ENCODE peak calls at places on chromosomes 5 and 9, in nine cellular contexts. K is Karpas-422, R is stomach, E is Peyer's patch, B is mammary epithelial cell, P is right atrium auricular region, D is HCT116, F is left ventricle myocardium inferior, A is mesendoderm. S is an unnamed sample.

GRCh38 chr5:60675286-60675685 is 24.7 kb downstream of the DEPDC1B start:
- DNase-seq in B (no peak), P (no peak), K (no peak), R (no peak), D (no peak), F (no peak), E (no peak), A (no peak), S (no peak)

GRCh38 chr9:136553581-136553980 is 7.7 kb upstream of the NOTCH1 start:
- DNase-seq in B (no peak), K (no peak), E (no peak), R (no peak), F (no peak), A (no peak), D (no peak), P (no peak), S (no peak)

GRCh38 chr5:62343428-62343827 is 37.4 kb downstream of the KIF2A start:
- DNase-seq in E (no peak), D (no peak), K (no peak), B (peak), R (no peak), P (no peak), F (no peak), A (no peak), S (no peak)

GRCh38 chr5:78929833-78930232 is 55.3 kb downstream of the ARSB start:
- DNase-seq in D (no peak), F (no peak), P (no peak), B (peak), K (no peak), E (no peak), A (no peak), R (no peak), S (no peak)

GRCh38 chr9:107612136-107612535 is 122.6 kb upstream of the KLF4 start:
- DNase-seq in D (no peak), P (peak), A (no peak), K (no peak), B (no peak), E (no peak), R (peak), F (peak), S (peak)

GRCh38 chr5:52491071-52491828 is 296.5 kb upstream of the ITGA1 start:
- DNase-seq in D (no peak), E (no peak), B (no peak), P (no peak), F (no peak), K (no peak), A (no peak), R (no peak), S (no peak)

GRCh38 chr5:14258840-14259239 is 115.7 kb downstream of the TRIO start:
- DNase-seq in P (no peak), E (no peak), D (no peak), R (no peak), A (peak), B (no peak), F (no peak), K (no peak), S (no peak)

GRCh38 chr5:160439205-160439600 is 17.5 kb downstream of the PTTG1 start:
- DNase-seq in K (peak), A (peak), P (peak), R (peak), F (peak), B (peak), D (peak), E (peak), S (peak)

GRCh38 chr5:31719988-31720387 is 81.1 kb downstream of the PDZD2 start:
- DNase-seq in A (no peak), P (no peak), R (no peak), K (no peak), E (no peak), F (no peak), B (no peak), D (no peak), S (no peak)

GRCh38 chr9:87551692-87552303 is 54.1 kb downstream of the DAPK1 start:
- DNase-seq in K (no peak), F (no peak), A (peak), R (no peak), B (no peak), P (no peak), D (no peak), E (no peak), S (no peak)

GRCh38 chr9:96612105-96612965 is 7.3 kb downstream of the CDC14B start:
- DNase-seq in D (no peak), K (no peak), B (peak), F (peak), A (peak), R (peak), E (no peak), P (peak), S (peak)

GRCh38 chr9:470795-471194 is 256.1 kb downstream of the DOCK8 start:
- DNase-seq in D (no peak), R (no peak), P (no peak), E (no peak), F (no peak), B (no peak), A (no peak), K (no peak), S (no peak)

GRCh38 chr5:156913719-156914370 is 49.2 kb downstream of the TIMD4 start:
- DNase-seq in E (peak), A (peak), F (no peak), R (no peak), P (no peak), B (no peak), D (no peak), K (peak), S (no peak)

GRCh38 chr5:56148453-56148971 is 84.6 kb downstream of the ANKRD55 start:
- DNase-seq in D (no peak), R (no peak), F (no peak), K (no peak), E (peak), P (no peak), A (no peak), B (no peak), S (no peak)

GRCh38 chr5:134906811-134907210 is 1.9 kb downstream of the PCBD2 start:
- DNase-seq in B (no peak), P (no peak), K (no peak), R (no peak), F (no peak), D (peak), E (no peak), A (no peak), S (no peak)

GRCh38 chr5:159105318-159106053 is 5.8 kb upstream of the EBF1 start:
- DNase-seq in B (no peak), K (peak), A (peak), E (peak), R (no peak), F (no peak), P (no peak), D (no peak), S (no peak)

GRCh38 chr5:60959156-60959555 is 14.2 kb downstream of the NDUFAF2 start:
- DNase-seq in B (peak), P (no peak), A (no peak), K (peak), E (no peak), F (no peak), D (peak), R (no peak), S (no peak)

GRCh38 chr9:107976767-107977166 is 487.2 kb upstream of the KLF4 start:
- DNase-seq in B (peak), F (peak), K (no peak), E (no peak), D (no peak), A (no peak), R (peak), P (peak), S (no peak)

GRCh38 chr9:82600536-82601271 is 462.2 kb downstream of the RASEF start:
- DNase-seq in B (no peak), P (no peak), K (no peak), D (no peak), E (no peak), F (no peak), R (no peak), A (no peak), S (no peak)

GRCh38 chr5:74155501-74155900 is 485.0 kb downstream of the ENC1 start:
- DNase-seq in D (no peak), K (no peak), E (no peak), B (no peak), P (no peak), A (no peak), R (no peak), F (no peak), S (no peak)

GRCh38 chr9:69675563-69675962 is 3.4 kb upstream of the APBA1 start:
- DNase-seq in F (no peak), B (no peak), A (no peak), K (no peak), R (no peak), P (no peak), E (no peak), D (no peak), S (no peak)

GRCh38 chr9:112198646-112199045 is 23.5 kb upstream of the SUSD1 start:
- DNase-seq in K (no peak), P (no peak), B (no peak), A (no peak), E (no peak), D (no peak), R (no peak), F (no peak), S (no peak)

GRCh38 chr5:57595530-57596098 is 113.0 kb upstream of the ACTBL2 start:
- DNase-seq in D (no peak), R (no peak), A (no peak), B (no peak), K (no peak), F (no peak), P (no peak), E (no peak), S (no peak)

GRCh38 chr9:95137587-95138145 is 179.8 kb downstream of the FANCC start:
- DNase-seq in B (no peak), F (no peak), P (no peak), E (no peak), A (no peak), R (no peak), D (no peak), K (no peak), S (no peak)

GRCh38 chr5:32076699-32077695 is 97.1 kb downstream of the GOLPH3 start:
- DNase-seq in A (peak), F (peak), R (peak), B (peak), D (peak), P (no peak), E (no peak), K (peak), S (peak)

GRCh38 chr5:66960373-66961137 is 236.0 kb downstream of the CD180 start:
- DNase-seq in B (peak), K (no peak), R (peak), P (no peak), D (no peak), A (peak), E (no peak), F (no peak), S (no peak)

GRCh38 chr5:88944751-88945507 is 61.9 kb upstream of the MEF2C start:
- DNase-seq in D (no peak), E (no peak), A (no peak), B (no peak), F (no peak), K (no peak), P (no peak), R (no peak), S (no peak)

GRCh38 chr5:152349683-152350526 is 55.2 kb downstream of the NMUR2 start:
- DNase-seq in P (no peak), D (peak), B (peak), K (peak), F (peak), A (peak), E (no peak), R (peak), S (peak)

GRCh38 chr9:105128908-105129307 is 115.5 kb upstream of the SLC44A1 start:
- DNase-seq in E (no peak), D (no peak), P (no peak), K (no peak), A (no peak), F (no peak), R (no peak), B (no peak), S (no peak)

GRCh38 chr5:34957857-34958690 is 28.7 kb downstream of the DNAJC21 start:
- DNase-seq in K (peak), F (no peak), D (no peak), E (no peak), B (no peak), R (no peak), A (peak), P (no peak), S (no peak)

GRCh38 chr9:111094433-111095421 is 56.5 kb upstream of the LPAR1 start:
- DNase-seq in P (peak), R (no peak), K (no peak), D (no peak), E (no peak), A (no peak), B (peak), F (no peak), S (no peak)

GRCh38 chr9:14715102-14715501 is 7.4 kb downstream of the CER1 start:
- DNase-seq in F (no peak), D (no peak), K (no peak), P (no peak), E (no peak), B (no peak), R (no peak), A (peak), S (no peak)

GRCh38 chr5:14838396-14839319 is 32.9 kb downstream of the ANKH start:
- DNase-seq in R (no peak), E (no peak), K (no peak), F (no peak), A (no peak), P (no peak), D (no peak), B (no peak), S (no peak)

GRCh38 chr5:133945561-133945960 is 22.9 kb downstream of the C5orf15 start:
- DNase-seq in K (no peak), D (no peak), E (no peak), A (no peak), R (no peak), F (no peak), P (no peak), B (no peak), S (peak)

DNA sequence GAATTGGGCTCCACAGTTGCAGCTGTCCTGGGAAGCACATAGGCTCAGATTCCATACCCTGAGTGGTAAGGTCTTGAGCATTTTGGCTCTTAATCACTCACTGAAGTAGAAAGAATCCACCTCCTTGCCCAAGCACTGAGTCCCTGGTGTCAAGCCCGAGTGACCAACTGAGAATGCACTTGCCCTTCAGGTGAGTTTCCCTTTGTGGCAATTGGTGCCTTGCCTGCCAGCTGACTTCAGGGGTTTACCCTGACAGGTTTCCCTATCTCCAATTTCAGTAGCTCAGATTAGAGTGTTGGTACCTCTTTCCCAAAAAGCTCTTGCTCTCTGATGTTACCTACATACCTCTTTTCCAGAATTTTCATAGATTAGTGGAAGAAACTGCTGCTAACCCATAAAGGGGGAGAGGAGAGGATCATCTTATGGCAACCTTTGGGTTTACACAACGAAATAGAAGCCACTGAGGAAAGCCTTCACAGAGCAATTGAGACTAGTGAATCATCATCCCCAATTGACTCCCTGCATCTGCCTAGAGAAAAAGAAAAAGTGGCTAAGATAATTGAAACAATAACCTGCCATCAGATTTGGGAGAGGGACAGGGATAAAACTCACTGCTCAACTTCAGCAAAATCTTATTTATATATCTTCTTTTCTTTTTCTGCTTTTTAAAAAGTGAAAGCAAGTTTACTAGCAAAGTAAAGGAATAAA is 48.6 kb downstream of the CCL28 start:
- DNase-seq in F (no peak), K (peak), A (no peak), B (no peak), D (no peak), E (no peak), P (no peak), R (no peak), S (no peak)
- H3K27ac ChIP-seq in F (no peak), K (no peak), A (no peak), B (peak), D (no peak), E (no peak), P (no peak), R (no peak), S (no peak)

DNA sequence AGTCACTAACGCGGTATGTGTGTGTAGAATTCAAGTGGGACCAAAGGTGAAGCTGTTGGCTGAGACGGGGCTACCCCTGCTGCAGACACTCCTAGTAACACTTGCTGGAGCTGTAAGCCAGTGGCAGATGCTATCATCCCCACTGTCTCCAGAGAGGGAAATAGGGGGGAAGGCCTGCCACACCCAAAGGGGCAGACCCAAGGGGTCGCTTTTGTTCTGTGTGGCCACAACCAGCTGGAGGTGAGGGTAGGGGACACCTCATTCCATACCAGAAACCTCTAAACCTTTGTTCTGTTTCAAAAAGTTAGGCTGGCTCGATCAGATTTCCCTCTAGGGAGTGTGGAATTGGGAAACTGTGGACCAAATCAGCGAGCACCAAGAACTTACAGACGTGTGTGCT is 15.3 kb upstream of the SPATA24 start:
- DNase-seq in E (no peak), D (no peak), A (no peak), B (no peak), F (no peak), K (no peak), P (no peak), R (no peak), S (no peak)
- H3K27ac ChIP-seq in E (peak), D (no peak), A (no peak), B (no peak), F (peak), K (no peak), P (peak), R (no peak), S (no peak)

DNA sequence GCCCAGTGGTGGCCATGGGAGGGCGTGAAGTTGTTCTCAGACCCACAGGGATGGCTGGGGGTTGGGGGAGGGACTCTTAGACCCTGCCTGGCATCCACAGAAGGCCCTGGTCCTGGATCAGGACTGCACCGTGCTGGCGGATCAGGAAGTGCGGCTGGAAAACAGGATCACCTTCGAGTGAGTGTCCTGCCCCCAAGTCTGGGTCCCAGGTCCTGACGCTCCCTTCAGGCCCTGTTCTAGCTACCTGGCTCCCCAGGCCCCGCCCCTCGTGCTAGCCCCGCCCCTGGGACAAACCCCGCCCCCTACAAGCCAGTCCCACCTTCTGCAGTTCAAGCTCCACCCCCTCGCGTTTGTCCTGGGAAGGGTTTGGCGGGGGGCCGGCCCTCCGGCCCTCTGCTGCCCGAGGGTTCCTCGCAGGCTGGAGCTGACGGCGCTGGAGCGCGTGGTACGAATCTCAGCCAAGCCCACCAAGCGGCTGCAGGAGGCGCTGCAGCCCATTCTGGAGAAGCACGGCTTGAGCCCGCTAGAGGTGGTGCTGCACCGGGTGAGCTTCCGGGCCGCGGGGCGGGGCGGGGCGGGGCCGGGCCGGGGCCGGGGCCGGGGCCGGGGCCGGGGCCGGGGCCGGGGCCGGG is 12.9 kb downstream of the RGS14 start:
- DNase-seq in F (peak), K (peak), B (peak), P (peak), D (peak), E (peak), R (peak), A (peak), S (peak)
- H3K27ac ChIP-seq in F (peak), K (no peak), B (no peak), P (no peak), D (peak), E (peak), R (peak), A (no peak), S (no peak)

DNA sequence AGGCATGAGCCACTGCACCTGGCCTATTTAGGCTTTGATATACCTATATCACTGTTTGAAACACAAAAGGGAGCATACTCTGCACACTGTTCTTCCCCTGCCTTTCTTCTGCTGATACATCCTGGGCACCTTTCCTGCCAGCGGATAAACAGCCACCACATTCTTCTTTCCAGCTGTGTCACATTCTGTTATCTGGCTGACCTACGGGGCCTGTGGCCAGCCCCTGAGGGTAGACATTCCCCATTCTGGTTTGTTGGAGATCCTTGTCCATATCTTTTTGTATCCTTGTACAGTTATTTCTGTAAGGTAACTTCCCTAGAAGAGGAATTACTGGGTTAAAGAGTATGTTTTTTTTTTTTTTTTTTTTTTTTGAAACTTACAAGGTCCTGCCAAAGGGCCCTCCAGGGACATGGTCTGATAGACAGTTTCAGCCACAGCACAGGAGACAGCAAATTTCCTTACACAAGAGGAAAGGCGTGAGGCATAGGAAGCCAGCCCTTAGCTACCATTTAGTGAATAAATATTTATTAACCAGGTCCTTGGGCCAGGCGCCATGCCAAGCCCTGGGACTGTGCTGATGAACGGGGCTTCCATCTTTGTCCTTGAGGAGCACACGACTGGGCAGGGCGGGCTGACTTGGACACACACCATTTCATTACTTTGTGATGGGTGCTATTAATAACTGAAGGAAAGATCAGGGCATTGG is 57.8 kb downstream of the ERGIC1 start:
- DNase-seq in K (no peak), R (peak), E (no peak), D (no peak), P (peak), A (no peak), B (no peak), F (peak), S (no peak)
- H3K27ac ChIP-seq in K (no peak), R (peak), E (peak), D (no peak), P (peak), A (no peak), B (no peak), F (peak), S (no peak)

S was measured in substantia nigra.